ENCODE peak calls at places on chromosomes 16 and 17, in seven cellular contexts. One of them, this sample, is unnamed.

GRCh38 chr17:78797213-78797612 is 15.1 kb upstream of the CYTH1 start:
- DNase-seq in NT2/D1: no peak
- DNase-seq in MM.1S: no peak
- DNase-seq in fibroblast of lung: no peak
- DNase-seq in amygdala: no peak
- DNase-seq in HT1080: no peak
- DNase-seq in HCT116: no peak
- DNase-seq in this sample: no peak

GRCh38 chr17:66135219-66135618 is 56.7 kb downstream of the CEP112 start:
- DNase-seq in HCT116: no peak
- DNase-seq in NT2/D1: no peak
- DNase-seq in amygdala: no peak
- DNase-seq in HT1080: no peak
- DNase-seq in MM.1S: peak
- DNase-seq in fibroblast of lung: no peak
- DNase-seq in this sample: no peak

GRCh38 chr17:74190154-74190553 is 13.3 kb upstream of the RPL38 start:
- DNase-seq in fibroblast of lung: peak
- DNase-seq in MM.1S: peak
- DNase-seq in NT2/D1: no peak
- DNase-seq in HCT116: peak
- DNase-seq in amygdala: no peak
- DNase-seq in HT1080: peak
- DNase-seq in this sample: peak

GRCh38 chr17:62805234-62805633 is 2.9 kb downstream of the MARCHF10 start:
- DNase-seq in NT2/D1: no peak
- DNase-seq in HT1080: no peak
- DNase-seq in MM.1S: no peak
- DNase-seq in fibroblast of lung: no peak
- DNase-seq in HCT116: no peak
- DNase-seq in amygdala: no peak
- DNase-seq in this sample: no peak

GRCh38 chr17:27783440-27783839 is 16.9 kb downstream of the NOS2 start:
- DNase-seq in NT2/D1: no peak
- DNase-seq in amygdala: no peak
- DNase-seq in HT1080: no peak
- DNase-seq in HCT116: no peak
- DNase-seq in fibroblast of lung: no peak
- DNase-seq in MM.1S: no peak
- DNase-seq in this sample: no peak

GRCh38 chr17:7207120-7208001 is 12.3 kb downstream of the DLG4 start:
- DNase-seq in NT2/D1: no peak
- DNase-seq in MM.1S: no peak
- DNase-seq in fibroblast of lung: no peak
- DNase-seq in HCT116: no peak
- DNase-seq in HT1080: no peak
- DNase-seq in amygdala: no peak
- DNase-seq in this sample: no peak

GRCh38 chr17:78502611-78503148 is 74.5 kb downstream of the DNAH17 start:
- DNase-seq in NT2/D1: no peak
- DNase-seq in fibroblast of lung: no peak
- DNase-seq in MM.1S: no peak
- DNase-seq in HT1080: no peak
- DNase-seq in HCT116: no peak
- DNase-seq in amygdala: no peak
- DNase-seq in this sample: no peak

GRCh38 chr17:35132816-35133550 is 9.1 kb downstream of the NLE1 start:
- DNase-seq in NT2/D1: no peak
- DNase-seq in amygdala: no peak
- DNase-seq in MM.1S: no peak
- DNase-seq in HT1080: no peak
- DNase-seq in HCT116: no peak
- DNase-seq in fibroblast of lung: no peak
- DNase-seq in this sample: no peak

GRCh38 chr16:19432429-19432828 is 14.7 kb downstream of the TMC5 start:
- DNase-seq in MM.1S: no peak
- DNase-seq in fibroblast of lung: no peak
- DNase-seq in NT2/D1: no peak
- DNase-seq in HT1080: peak
- DNase-seq in HCT116: peak
- DNase-seq in amygdala: no peak
- DNase-seq in this sample: no peak

GRCh38 chr16:1356061-1356900 is 4.5 kb downstream of the GNPTG start:
- DNase-seq in amygdala: no peak
- DNase-seq in NT2/D1: no peak
- DNase-seq in MM.1S: no peak
- DNase-seq in HCT116: no peak
- DNase-seq in HT1080: no peak
- DNase-seq in fibroblast of lung: no peak
- DNase-seq in this sample: no peak

GRCh38 chr16:49183911-49184310 is 97.7 kb downstream of the CBLN1 start:
- DNase-seq in fibroblast of lung: no peak
- DNase-seq in HT1080: peak
- DNase-seq in amygdala: no peak
- DNase-seq in MM.1S: peak
- DNase-seq in HCT116: peak
- DNase-seq in NT2/D1: peak
- DNase-seq in this sample: no peak

GRCh38 chr17:80970044-80970761 is 21.4 kb upstream of the CHMP6 start:
- DNase-seq in HT1080: no peak
- DNase-seq in MM.1S: peak
- DNase-seq in NT2/D1: no peak
- DNase-seq in amygdala: no peak
- DNase-seq in HCT116: no peak
- DNase-seq in fibroblast of lung: peak
- DNase-seq in this sample: no peak

GRCh38 chr16:56306690-56307533 is 115.6 kb downstream of the GNAO1 start:
- DNase-seq in HT1080: no peak
- DNase-seq in fibroblast of lung: no peak
- DNase-seq in amygdala: no peak
- DNase-seq in HCT116: no peak
- DNase-seq in MM.1S: no peak
- DNase-seq in NT2/D1: no peak
- DNase-seq in this sample: no peak

GRCh38 chr16:30748634-30749445 is 615 bp downstream of the PHKG2 start:
- DNase-seq in NT2/D1: no peak
- DNase-seq in HT1080: peak
- DNase-seq in fibroblast of lung: peak
- DNase-seq in amygdala: no peak
- DNase-seq in HCT116: no peak
- DNase-seq in MM.1S: peak
- DNase-seq in this sample: peak

GRCh38 chr17:16820161-16820877 is 130.3 kb downstream of the CCDC144A start:
- DNase-seq in NT2/D1: no peak
- DNase-seq in amygdala: no peak
- DNase-seq in HT1080: no peak
- DNase-seq in fibroblast of lung: no peak
- DNase-seq in MM.1S: no peak
- DNase-seq in HCT116: no peak
- DNase-seq in this sample: no peak

GRCh38 chr16:84631882-84632281 is 14.0 kb upstream of the COTL1 start:
- DNase-seq in NT2/D1: no peak
- DNase-seq in amygdala: no peak
- DNase-seq in fibroblast of lung: no peak
- DNase-seq in HCT116: no peak
- DNase-seq in MM.1S: no peak
- DNase-seq in HT1080: no peak
- DNase-seq in this sample: no peak

GRCh38 chr16:53220585-53220984 is 165.8 kb downstream of the CHD9 start:
- DNase-seq in MM.1S: no peak
- DNase-seq in NT2/D1: no peak
- DNase-seq in amygdala: no peak
- DNase-seq in fibroblast of lung: no peak
- DNase-seq in HT1080: no peak
- DNase-seq in HCT116: no peak
- DNase-seq in this sample: peak

GRCh38 chr16:1057252-1057932 is 15.2 kb upstream of the SSTR5 start:
- DNase-seq in amygdala: peak
- DNase-seq in HT1080: no peak
- DNase-seq in NT2/D1: no peak
- DNase-seq in HCT116: no peak
- DNase-seq in fibroblast of lung: no peak
- DNase-seq in MM.1S: peak
- DNase-seq in this sample: peak

GRCh38 chr16:27244363-27244755 is 24.2 kb downstream of the NSMCE1 start:
- DNase-seq in NT2/D1: no peak
- DNase-seq in amygdala: no peak
- DNase-seq in fibroblast of lung: no peak
- DNase-seq in HCT116: no peak
- DNase-seq in MM.1S: no peak
- DNase-seq in HT1080: no peak
- DNase-seq in this sample: no peak